ENCODE peak calls at places on chromosomes 7 and 10, in six cellular contexts. One of them, this sample, is unnamed. For H3K36me3, the result is how much of the 10 kb centered on the place peaks cover.

GRCh38 chr7:8387551-8388256 is 45.7 kb upstream of the NXPH1 start:
- DNase-seq in NT2/D1: no peak
- DNase-seq in fibroblast of lung: no peak
- DNase-seq in pancreas: no peak
- DNase-seq in kidney epithelial cell: no peak
- DNase-seq in brain microvascular endothelial cell: no peak
- DNase-seq in this sample: no peak

GRCh38 chr7:142481548-142481947 is 223.7 kb upstream of the PRSS58 start:
- DNase-seq in brain microvascular endothelial cell: peak
- DNase-seq in pancreas: no peak
- DNase-seq in fibroblast of lung: peak
- DNase-seq in NT2/D1: no peak
- DNase-seq in kidney epithelial cell: no peak
- DNase-seq in this sample: no peak

GRCh38 chr10:22475857-22476600 is 130.7 kb downstream of the SPAG6 start:
- DNase-seq in NT2/D1: no peak
- DNase-seq in kidney epithelial cell: no peak
- DNase-seq in fibroblast of lung: no peak
- DNase-seq in brain microvascular endothelial cell: no peak
- DNase-seq in pancreas: peak
- DNase-seq in this sample: no peak

GRCh38 chr7:69932034-69932628 is 333.9 kb downstream of the AUTS2 start:
- DNase-seq in brain microvascular endothelial cell: peak
- DNase-seq in pancreas: no peak
- DNase-seq in kidney epithelial cell: no peak
- DNase-seq in fibroblast of lung: peak
- DNase-seq in NT2/D1: peak
- DNase-seq in this sample: no peak

GRCh38 chr7:73799282-73800141 is 29.4 kb upstream of the CLDN3 start:
- DNase-seq in fibroblast of lung: no peak
- DNase-seq in kidney epithelial cell: no peak
- DNase-seq in pancreas: no peak
- DNase-seq in brain microvascular endothelial cell: no peak
- DNase-seq in NT2/D1: no peak
- DNase-seq in this sample: no peak

GRCh38 chr7:155124706-155125105 is 54.6 kb downstream of the HTR5A start:
- DNase-seq in fibroblast of lung: no peak
- DNase-seq in kidney epithelial cell: no peak
- DNase-seq in pancreas: no peak
- DNase-seq in brain microvascular endothelial cell: no peak
- DNase-seq in NT2/D1: no peak
- DNase-seq in this sample: no peak

GRCh38 chr10:85995791-85996190 is 370.8 kb downstream of the GRID1 start:
- DNase-seq in brain microvascular endothelial cell: peak
- DNase-seq in pancreas: no peak
- DNase-seq in NT2/D1: peak
- DNase-seq in kidney epithelial cell: no peak
- DNase-seq in fibroblast of lung: no peak
- DNase-seq in this sample: peak

GRCh38 chr10:88238515-88238914 is 344.6 kb downstream of the RNLS start:
- DNase-seq in fibroblast of lung: no peak
- DNase-seq in NT2/D1: no peak
- DNase-seq in kidney epithelial cell: no peak
- DNase-seq in brain microvascular endothelial cell: no peak
- DNase-seq in pancreas: no peak
- DNase-seq in this sample: no peak

GRCh38 chr10:1375805-1376170 is 319.6 kb downstream of the WDR37 start:
- DNase-seq in pancreas: no peak
- DNase-seq in fibroblast of lung: no peak
- DNase-seq in NT2/D1: no peak
- DNase-seq in kidney epithelial cell: no peak
- DNase-seq in brain microvascular endothelial cell: no peak
- DNase-seq in this sample: no peak

GRCh38 chr10:80461208-80462183 is 7.4 kb downstream of the TSPAN14 start:
- DNase-seq in fibroblast of lung: peak
- DNase-seq in kidney epithelial cell: no peak
- DNase-seq in pancreas: no peak
- DNase-seq in brain microvascular endothelial cell: no peak
- DNase-seq in NT2/D1: no peak
- DNase-seq in this sample: no peak

GRCh38 chr10:115049957-115050356 is 43.2 kb upstream of the ATRNL1 start:
- DNase-seq in NT2/D1: peak
- DNase-seq in kidney epithelial cell: peak
- DNase-seq in pancreas: no peak
- DNase-seq in fibroblast of lung: no peak
- DNase-seq in brain microvascular endothelial cell: peak
- DNase-seq in this sample: no peak

DNA sequence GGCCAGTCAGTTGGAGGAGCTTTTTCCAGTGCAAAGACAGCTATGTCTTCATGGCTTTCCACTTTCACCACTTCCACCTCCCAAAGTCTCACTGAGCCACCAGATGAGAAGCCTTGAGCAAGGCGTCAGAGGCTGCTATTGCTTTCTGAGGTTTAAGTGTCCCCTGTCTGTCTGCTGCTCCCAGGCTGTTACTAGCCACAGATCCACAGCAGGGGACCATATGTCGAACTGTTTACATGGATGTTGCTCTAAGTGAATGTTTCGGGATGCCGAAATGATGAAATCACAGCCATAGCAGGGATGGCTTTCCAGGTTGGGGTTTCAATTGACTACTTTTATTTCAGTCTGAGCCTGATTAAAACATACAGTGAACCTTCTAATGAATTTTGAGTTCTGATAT is 88.5 kb downstream of the AVL9 start:
- DNase-seq in fibroblast of lung: peak
- DNase-seq in kidney epithelial cell: no peak
- DNase-seq in NT2/D1: no peak
- DNase-seq in pancreas: no peak
- DNase-seq in brain microvascular endothelial cell: peak
- DNase-seq in this sample: no peak
- H3K36me3 ChIP-seq in fibroblast of lung: under half
- H3K36me3 ChIP-seq in kidney epithelial cell: under half
- H3K36me3 ChIP-seq in NT2/D1: under half
- H3K36me3 ChIP-seq in pancreas: under half
- H3K36me3 ChIP-seq in brain microvascular endothelial cell: under half
- H3K36me3 ChIP-seq in this sample: half or more

GRCh38 chr10:97466755-97467154 is 20.8 kb downstream of the ZDHHC16 start:
- DNase-seq in kidney epithelial cell: peak
- DNase-seq in pancreas: no peak
- DNase-seq in fibroblast of lung: no peak
- DNase-seq in NT2/D1: no peak
- DNase-seq in brain microvascular endothelial cell: no peak
- DNase-seq in this sample: no peak

GRCh38 chr10:97462309-97462708 is 16.3 kb downstream of the ZDHHC16 start:
- DNase-seq in NT2/D1: no peak
- DNase-seq in fibroblast of lung: no peak
- DNase-seq in kidney epithelial cell: no peak
- DNase-seq in brain microvascular endothelial cell: no peak
- DNase-seq in pancreas: no peak
- DNase-seq in this sample: no peak

GRCh38 chr10:97463363-97464132 is 17.6 kb downstream of the ZDHHC16 start:
- DNase-seq in kidney epithelial cell: peak
- DNase-seq in fibroblast of lung: peak
- DNase-seq in pancreas: no peak
- DNase-seq in NT2/D1: peak
- DNase-seq in brain microvascular endothelial cell: peak
- DNase-seq in this sample: no peak

GRCh38 chr10:97465982-97466381 is 20.0 kb downstream of the ZDHHC16 start:
- DNase-seq in pancreas: no peak
- DNase-seq in brain microvascular endothelial cell: no peak
- DNase-seq in fibroblast of lung: no peak
- DNase-seq in kidney epithelial cell: no peak
- DNase-seq in NT2/D1: no peak
- DNase-seq in this sample: no peak

GRCh38 chr10:97464226-97464625 is 18.3 kb downstream of the ZDHHC16 start:
- DNase-seq in fibroblast of lung: no peak
- DNase-seq in pancreas: no peak
- DNase-seq in brain microvascular endothelial cell: no peak
- DNase-seq in kidney epithelial cell: no peak
- DNase-seq in NT2/D1: no peak
- DNase-seq in this sample: no peak
- H3K36me3 ChIP-seq in fibroblast of lung: under half
- H3K36me3 ChIP-seq in pancreas: under half
- H3K36me3 ChIP-seq in brain microvascular endothelial cell: half or more
- H3K36me3 ChIP-seq in kidney epithelial cell: under half
- H3K36me3 ChIP-seq in NT2/D1: half or more
- H3K36me3 ChIP-seq in this sample: half or more

DNA sequence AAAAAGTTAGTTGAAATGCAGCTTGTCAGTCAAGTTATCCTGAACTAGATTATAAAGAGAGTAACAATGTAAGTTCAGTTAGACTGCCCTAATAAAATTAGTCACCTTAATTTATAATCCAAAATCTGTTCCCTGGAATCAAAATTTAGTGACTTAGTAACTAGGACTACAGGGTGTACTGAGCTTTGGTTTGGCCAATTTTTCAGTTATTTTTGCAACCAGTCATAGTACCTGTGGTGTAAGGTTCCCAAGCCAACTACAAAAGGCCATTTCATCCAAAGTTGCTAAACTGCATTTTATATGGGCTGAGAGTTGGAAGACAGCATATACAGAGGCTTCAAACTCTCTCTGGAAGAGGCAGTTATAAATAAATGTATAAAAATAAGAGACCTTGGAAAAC is 59.3 kb downstream of the PUS7 start:
- DNase-seq in fibroblast of lung: no peak
- DNase-seq in pancreas: no peak
- DNase-seq in NT2/D1: no peak
- DNase-seq in kidney epithelial cell: no peak
- DNase-seq in brain microvascular endothelial cell: no peak
- DNase-seq in this sample: no peak
- H3K36me3 ChIP-seq in fibroblast of lung: under half
- H3K36me3 ChIP-seq in pancreas: under half
- H3K36me3 ChIP-seq in NT2/D1: under half
- H3K36me3 ChIP-seq in kidney epithelial cell: under half
- H3K36me3 ChIP-seq in brain microvascular endothelial cell: under half
- H3K36me3 ChIP-seq in this sample: under half

GRCh38 chr7:134954197-134955082 is 31.9 kb upstream of the AGBL3 start:
- DNase-seq in brain microvascular endothelial cell: no peak
- DNase-seq in fibroblast of lung: peak
- DNase-seq in kidney epithelial cell: no peak
- DNase-seq in pancreas: no peak
- DNase-seq in NT2/D1: no peak
- DNase-seq in this sample: no peak
- H3K36me3 ChIP-seq in brain microvascular endothelial cell: half or more
- H3K36me3 ChIP-seq in fibroblast of lung: under half
- H3K36me3 ChIP-seq in kidney epithelial cell: under half
- H3K36me3 ChIP-seq in pancreas: under half
- H3K36me3 ChIP-seq in NT2/D1: half or more
- H3K36me3 ChIP-seq in this sample: half or more